ENCODE peak calls at places on chromosomes 16 and 17, in nine cellular contexts. One of them, this sample, is unnamed.

GRCh38 chr16:15507299-15507958 is 73.0 kb downstream of the BMERB1 start:
- DNase-seq in BE2C: no peak
- DNase-seq in progenitor cell of endocrine pancreas: no peak
- DNase-seq in choroid plexus epithelial cell: peak
- DNase-seq in lower lobe of right lung: no peak
- DNase-seq in pancreas: no peak
- DNase-seq in PC-3: no peak
- DNase-seq in fibroblast of pulmonary artery: peak
- DNase-seq in mucosa of descending colon: no peak
- DNase-seq in this sample: no peak

GRCh38 chr16:11742041-11742535 is 569 bp downstream of the TXNDC11 start:
- DNase-seq in mucosa of descending colon: peak
- DNase-seq in progenitor cell of endocrine pancreas: no peak
- DNase-seq in lower lobe of right lung: peak
- DNase-seq in BE2C: no peak
- DNase-seq in PC-3: no peak
- DNase-seq in pancreas: peak
- DNase-seq in fibroblast of pulmonary artery: no peak
- DNase-seq in choroid plexus epithelial cell: no peak
- DNase-seq in this sample: no peak

GRCh38 chr16:81485824-81486554 is 41.4 kb downstream of the CMIP start:
- DNase-seq in mucosa of descending colon: no peak
- DNase-seq in PC-3: no peak
- DNase-seq in choroid plexus epithelial cell: peak
- DNase-seq in progenitor cell of endocrine pancreas: no peak
- DNase-seq in pancreas: no peak
- DNase-seq in BE2C: no peak
- DNase-seq in fibroblast of pulmonary artery: peak
- DNase-seq in lower lobe of right lung: no peak
- DNase-seq in this sample: no peak

GRCh38 chr16:85132456-85133289 is 20.4 kb upstream of the CIBAR2 start:
- DNase-seq in progenitor cell of endocrine pancreas: no peak
- DNase-seq in choroid plexus epithelial cell: no peak
- DNase-seq in PC-3: no peak
- DNase-seq in mucosa of descending colon: no peak
- DNase-seq in lower lobe of right lung: no peak
- DNase-seq in fibroblast of pulmonary artery: no peak
- DNase-seq in BE2C: no peak
- DNase-seq in pancreas: no peak
- DNase-seq in this sample: no peak

GRCh38 chr16:85573696-85574641 is 39.2 kb upstream of the GSE1 start:
- DNase-seq in choroid plexus epithelial cell: peak
- DNase-seq in fibroblast of pulmonary artery: peak
- DNase-seq in PC-3: no peak
- DNase-seq in progenitor cell of endocrine pancreas: no peak
- DNase-seq in mucosa of descending colon: no peak
- DNase-seq in BE2C: peak
- DNase-seq in pancreas: no peak
- DNase-seq in lower lobe of right lung: no peak
- DNase-seq in this sample: no peak

GRCh38 chr16:50126183-50126582 is 26.9 kb upstream of the TENT4B start:
- DNase-seq in choroid plexus epithelial cell: no peak
- DNase-seq in BE2C: no peak
- DNase-seq in fibroblast of pulmonary artery: no peak
- DNase-seq in progenitor cell of endocrine pancreas: no peak
- DNase-seq in mucosa of descending colon: no peak
- DNase-seq in lower lobe of right lung: no peak
- DNase-seq in pancreas: no peak
- DNase-seq in PC-3: no peak
- DNase-seq in this sample: no peak

GRCh38 chr17:55264273-55264639 is 504 bp upstream of the HLF start:
- DNase-seq in choroid plexus epithelial cell: no peak
- DNase-seq in mucosa of descending colon: no peak
- DNase-seq in progenitor cell of endocrine pancreas: no peak
- DNase-seq in lower lobe of right lung: no peak
- DNase-seq in pancreas: no peak
- DNase-seq in fibroblast of pulmonary artery: no peak
- DNase-seq in PC-3: no peak
- DNase-seq in BE2C: no peak
- DNase-seq in this sample: no peak

GRCh38 chr16:19167710-19168172 is 299 bp upstream of the SYT17 start:
- DNase-seq in lower lobe of right lung: peak
- DNase-seq in pancreas: peak
- DNase-seq in PC-3: peak
- DNase-seq in fibroblast of pulmonary artery: peak
- DNase-seq in progenitor cell of endocrine pancreas: peak
- DNase-seq in mucosa of descending colon: peak
- DNase-seq in choroid plexus epithelial cell: peak
- DNase-seq in BE2C: peak
- DNase-seq in this sample: no peak

GRCh38 chr17:31226950-31227349 is 70.1 kb downstream of the OMG start:
- DNase-seq in mucosa of descending colon: no peak
- DNase-seq in PC-3: no peak
- DNase-seq in progenitor cell of endocrine pancreas: no peak
- DNase-seq in lower lobe of right lung: no peak
- DNase-seq in fibroblast of pulmonary artery: no peak
- DNase-seq in pancreas: no peak
- DNase-seq in BE2C: no peak
- DNase-seq in choroid plexus epithelial cell: no peak
- DNase-seq in this sample: no peak

DNA sequence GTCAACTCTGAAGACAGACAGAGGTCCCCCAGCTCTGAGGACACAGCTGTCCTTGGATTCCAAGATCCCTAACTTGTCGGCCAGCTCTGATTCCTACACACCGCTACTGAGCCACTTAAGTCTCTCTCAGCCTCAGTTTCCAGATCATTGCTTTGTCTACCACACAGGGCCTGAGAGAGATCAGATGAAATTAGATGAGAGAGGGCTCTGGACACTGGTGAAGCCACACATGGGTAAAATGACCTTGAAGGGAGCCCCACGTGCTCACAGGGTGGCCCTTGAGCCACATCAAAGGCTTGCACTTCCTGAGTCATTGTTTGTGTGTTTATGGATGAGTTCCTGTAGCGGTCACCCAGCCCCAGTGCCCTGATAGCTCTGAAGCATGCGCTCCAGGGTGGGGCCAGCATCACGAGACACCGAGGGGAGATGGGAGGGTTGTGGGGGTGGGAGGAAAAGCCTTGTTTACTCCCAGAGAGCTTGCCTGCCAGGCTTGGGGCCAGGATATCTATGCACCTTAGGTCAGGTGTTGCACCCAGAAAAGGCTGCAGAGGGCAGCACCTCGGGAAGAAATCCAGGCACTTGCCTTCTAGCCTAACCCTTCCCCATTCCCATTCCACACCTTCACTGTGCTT is 32.7 kb upstream of the SLC6A2 start:
- DNase-seq in pancreas: no peak
- DNase-seq in PC-3: peak
- DNase-seq in BE2C: peak
- DNase-seq in fibroblast of pulmonary artery: no peak
- DNase-seq in mucosa of descending colon: no peak
- DNase-seq in choroid plexus epithelial cell: no peak
- DNase-seq in progenitor cell of endocrine pancreas: no peak
- DNase-seq in lower lobe of right lung: no peak
- DNase-seq in this sample: no peak
- TF ChIP-seq CTCF in pancreas: no peak
- TF ChIP-seq CTCF in PC-3: peak
- TF ChIP-seq CTCF in BE2C: peak
- TF ChIP-seq CTCF in fibroblast of pulmonary artery: peak
- TF ChIP-seq CTCF in mucosa of descending colon: no peak
- TF ChIP-seq CTCF in choroid plexus epithelial cell: peak
- TF ChIP-seq CTCF in progenitor cell of endocrine pancreas: peak
- TF ChIP-seq CTCF in lower lobe of right lung: peak
- TF ChIP-seq CTCF in this sample: peak

GRCh38 chr16:4909825-4910224 is 27.1 kb downstream of the PPL start:
- DNase-seq in BE2C: no peak
- DNase-seq in pancreas: no peak
- DNase-seq in PC-3: peak
- DNase-seq in progenitor cell of endocrine pancreas: no peak
- DNase-seq in mucosa of descending colon: no peak
- DNase-seq in fibroblast of pulmonary artery: no peak
- DNase-seq in lower lobe of right lung: no peak
- DNase-seq in choroid plexus epithelial cell: no peak
- DNase-seq in this sample: no peak
- TF ChIP-seq CTCF in BE2C: no peak
- TF ChIP-seq CTCF in pancreas: no peak
- TF ChIP-seq CTCF in PC-3: no peak
- TF ChIP-seq CTCF in progenitor cell of endocrine pancreas: no peak
- TF ChIP-seq CTCF in mucosa of descending colon: no peak
- TF ChIP-seq CTCF in fibroblast of pulmonary artery: no peak
- TF ChIP-seq CTCF in lower lobe of right lung: no peak
- TF ChIP-seq CTCF in choroid plexus epithelial cell: no peak
- TF ChIP-seq CTCF in this sample: no peak

GRCh38 chr17:7217113-7217987 is 2.3 kb downstream of the DLG4 start:
- DNase-seq in BE2C: peak
- DNase-seq in PC-3: peak
- DNase-seq in fibroblast of pulmonary artery: peak
- DNase-seq in lower lobe of right lung: no peak
- DNase-seq in pancreas: no peak
- DNase-seq in progenitor cell of endocrine pancreas: no peak
- DNase-seq in choroid plexus epithelial cell: peak
- DNase-seq in mucosa of descending colon: no peak
- DNase-seq in this sample: no peak

GRCh38 chr17:7218166-7218565 is 1.5 kb downstream of the DLG4 start:
- DNase-seq in fibroblast of pulmonary artery: no peak
- DNase-seq in progenitor cell of endocrine pancreas: no peak
- DNase-seq in mucosa of descending colon: no peak
- DNase-seq in lower lobe of right lung: no peak
- DNase-seq in choroid plexus epithelial cell: no peak
- DNase-seq in BE2C: no peak
- DNase-seq in PC-3: no peak
- DNase-seq in pancreas: no peak
- DNase-seq in this sample: no peak

GRCh38 chr17:7215136-7215638 is 4.4 kb downstream of the DLG4 start:
- DNase-seq in fibroblast of pulmonary artery: no peak
- DNase-seq in choroid plexus epithelial cell: no peak
- DNase-seq in BE2C: no peak
- DNase-seq in pancreas: no peak
- DNase-seq in lower lobe of right lung: no peak
- DNase-seq in mucosa of descending colon: no peak
- DNase-seq in PC-3: peak
- DNase-seq in progenitor cell of endocrine pancreas: no peak
- DNase-seq in this sample: no peak

GRCh38 chr17:7215652-7216139 is 3.9 kb downstream of the DLG4 start:
- DNase-seq in choroid plexus epithelial cell: no peak
- DNase-seq in mucosa of descending colon: no peak
- DNase-seq in BE2C: peak
- DNase-seq in pancreas: no peak
- DNase-seq in fibroblast of pulmonary artery: no peak
- DNase-seq in PC-3: no peak
- DNase-seq in lower lobe of right lung: no peak
- DNase-seq in progenitor cell of endocrine pancreas: no peak
- DNase-seq in this sample: no peak

GRCh38 chr17:7216242-7217112 is 3.2 kb downstream of the DLG4 start:
- DNase-seq in PC-3: no peak
- DNase-seq in progenitor cell of endocrine pancreas: no peak
- DNase-seq in lower lobe of right lung: no peak
- DNase-seq in fibroblast of pulmonary artery: no peak
- DNase-seq in BE2C: no peak
- DNase-seq in choroid plexus epithelial cell: no peak
- DNase-seq in mucosa of descending colon: no peak
- DNase-seq in pancreas: no peak
- DNase-seq in this sample: no peak
- TF ChIP-seq CTCF in PC-3: no peak
- TF ChIP-seq CTCF in progenitor cell of endocrine pancreas: no peak
- TF ChIP-seq CTCF in lower lobe of right lung: no peak
- TF ChIP-seq CTCF in fibroblast of pulmonary artery: no peak
- TF ChIP-seq CTCF in BE2C: no peak
- TF ChIP-seq CTCF in choroid plexus epithelial cell: no peak
- TF ChIP-seq CTCF in mucosa of descending colon: no peak
- TF ChIP-seq CTCF in pancreas: no peak
- TF ChIP-seq CTCF in this sample: no peak

DNA sequence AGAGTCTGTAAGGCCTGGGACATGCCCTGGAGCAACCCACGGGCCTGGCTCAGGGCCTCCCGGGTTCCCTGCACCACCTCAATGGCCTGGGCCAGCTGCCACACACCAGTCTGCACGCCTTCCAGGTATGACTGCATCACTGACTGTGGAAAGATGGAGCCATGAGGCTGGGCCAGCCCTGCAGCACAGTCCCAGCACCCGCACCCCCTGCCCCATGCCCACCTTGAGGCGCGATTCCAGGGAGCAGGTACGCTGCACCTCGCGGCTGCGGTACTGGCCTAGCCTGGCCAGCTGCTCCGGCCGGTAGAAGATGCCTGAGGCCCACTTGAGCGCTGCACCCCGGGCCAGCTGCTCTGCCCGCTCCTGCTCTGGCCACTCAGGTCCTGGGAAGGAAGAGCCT is 1.1 kb downstream of the EXOC3L1 start:
- DNase-seq in progenitor cell of endocrine pancreas: no peak
- DNase-seq in PC-3: no peak
- DNase-seq in pancreas: no peak
- DNase-seq in mucosa of descending colon: no peak
- DNase-seq in choroid plexus epithelial cell: no peak
- DNase-seq in fibroblast of pulmonary artery: no peak
- DNase-seq in BE2C: no peak
- DNase-seq in lower lobe of right lung: no peak
- DNase-seq in this sample: no peak
- TF ChIP-seq CTCF in progenitor cell of endocrine pancreas: no peak
- TF ChIP-seq CTCF in PC-3: no peak
- TF ChIP-seq CTCF in pancreas: no peak
- TF ChIP-seq CTCF in mucosa of descending colon: no peak
- TF ChIP-seq CTCF in choroid plexus epithelial cell: no peak
- TF ChIP-seq CTCF in fibroblast of pulmonary artery: no peak
- TF ChIP-seq CTCF in BE2C: no peak
- TF ChIP-seq CTCF in lower lobe of right lung: no peak
- TF ChIP-seq CTCF in this sample: no peak

DNA sequence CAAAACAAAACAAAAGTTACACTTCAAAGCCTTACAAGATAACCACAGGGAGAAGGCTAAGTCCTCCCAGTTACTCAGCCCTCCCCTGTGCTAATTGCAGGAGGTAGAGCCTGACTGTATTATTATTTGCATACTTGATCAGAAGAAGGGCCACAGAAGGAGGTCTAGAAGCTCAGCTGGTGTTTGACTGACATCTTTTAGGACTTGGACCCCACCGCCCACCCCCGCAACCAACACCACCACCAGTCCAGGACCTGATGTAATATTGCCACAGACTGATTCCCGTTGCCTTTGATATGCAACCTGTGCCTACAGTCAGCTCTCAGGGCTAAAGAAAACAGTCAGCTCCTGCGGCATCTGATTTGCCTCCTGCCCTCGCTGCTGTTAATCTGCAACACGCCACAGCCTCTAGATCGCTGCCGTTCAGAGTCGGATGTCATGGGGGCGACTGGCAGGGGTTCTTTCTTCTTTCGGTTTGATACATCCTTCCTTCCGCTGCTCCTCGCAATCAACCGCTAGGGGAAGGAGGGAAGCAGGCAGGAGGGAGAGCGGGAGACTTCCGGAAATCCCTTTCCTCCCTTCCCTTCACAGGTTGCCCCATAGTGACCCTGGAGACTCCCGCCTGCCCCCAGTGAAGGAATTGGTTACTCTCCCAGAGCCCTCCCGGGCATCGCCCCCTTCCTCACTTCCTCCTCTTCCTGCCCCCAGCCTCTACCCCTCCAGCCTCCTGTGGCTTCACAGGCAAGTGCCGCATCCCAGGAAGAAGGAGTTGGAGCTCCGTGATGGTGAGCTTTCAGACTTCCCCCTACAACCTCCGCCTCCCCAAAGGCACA is 90.5 kb upstream of the SOX9 start:
- DNase-seq in PC-3: peak
- DNase-seq in mucosa of descending colon: no peak
- DNase-seq in progenitor cell of endocrine pancreas: peak
- DNase-seq in BE2C: peak
- DNase-seq in lower lobe of right lung: peak
- DNase-seq in fibroblast of pulmonary artery: peak
- DNase-seq in pancreas: peak
- DNase-seq in choroid plexus epithelial cell: peak
- DNase-seq in this sample: peak
- TF ChIP-seq CTCF in PC-3: peak
- TF ChIP-seq CTCF in mucosa of descending colon: peak
- TF ChIP-seq CTCF in progenitor cell of endocrine pancreas: peak
- TF ChIP-seq CTCF in BE2C: peak
- TF ChIP-seq CTCF in lower lobe of right lung: no peak
- TF ChIP-seq CTCF in fibroblast of pulmonary artery: peak
- TF ChIP-seq CTCF in pancreas: no peak
- TF ChIP-seq CTCF in choroid plexus epithelial cell: peak
- TF ChIP-seq CTCF in this sample: peak